ENCODE peak calls at places on chromosomes 3 and 15, in six cellular contexts. Z, Y, P, H, K and V are unnamed samples.

GRCh38 chr3:182914341-182914740 is 66.0 kb downstream of the DCUN1D1 start:
- DNase-seq in Z (no peak), Y (no peak), P (no peak), H (peak; percentile 11), K (no peak), V (no peak)

GRCh38 chr3:177626014-177626413 is 428.7 kb upstream of the TBL1XR1 start:
- DNase-seq in Z (no peak), Y (no peak), P (no peak), H (no peak), K (no peak), V (no peak)

GRCh38 chr3:177597325-177598109 is 400.2 kb upstream of the TBL1XR1 start:
- DNase-seq in Z (no peak), Y (no peak), P (no peak), H (no peak), K (no peak), V (peak; percentile 22)

GRCh38 chr3:57582470-57583168 is 14.5 kb downstream of the ARF4 start:
- DNase-seq in Z (no peak), Y (no peak), P (peak; percentile 24), H (no peak), K (no peak), V (peak; percentile 10)

GRCh38 chr3:118501152-118501551 is 533.5 kb downstream of the IGSF11 start:
- DNase-seq in Z (no peak), Y (peak; percentile 28), P (peak; percentile 21), H (no peak), K (peak; percentile 52), V (peak; percentile 58)

GRCh38 chr15:96889734-96890480 is 559.4 kb downstream of the NR2F2 start:
- DNase-seq in Z (no peak), Y (no peak), P (no peak), H (no peak), K (no peak), V (no peak)

GRCh38 chr3:116135462-116135861 is 309.8 kb downstream of the LSAMP start:
- DNase-seq in Z (no peak), Y (no peak), P (no peak), H (no peak), K (no peak), V (peak; percentile 36)

GRCh38 chr15:67781907-67782559 is 43.3 kb upstream of the SKOR1 start:
- DNase-seq in Z (no peak), Y (no peak), P (no peak), H (no peak), K (no peak), V (no peak)

GRCh38 chr3:157134620-157135191 is 25.2 kb downstream of the CCNL1 start:
- DNase-seq in Z (no peak), Y (peak; percentile 90), P (no peak), H (no peak), K (no peak), V (no peak)

GRCh38 chr15:61750271-61751084 is 309.8 kb downstream of the VPS13C start:
- DNase-seq in Z (no peak), Y (no peak), P (no peak), H (no peak), K (no peak), V (peak; percentile 27)

GRCh38 chr3:192128060-192128459 is 599.3 kb downstream of the FGF12 start:
- DNase-seq in Z (no peak), Y (no peak), P (no peak), H (peak; percentile 7), K (no peak), V (no peak)

GRCh38 chr15:72758195-72758594 is 25.4 kb downstream of the ADPGK start:
- DNase-seq in Z (no peak), Y (no peak), P (no peak), H (no peak), K (no peak), V (no peak)

GRCh38 chr15:67906382-67906781 is 66.5 kb upstream of the RNU6-1 start:
- DNase-seq in Z (no peak), Y (peak; percentile 41), P (no peak), H (no peak), K (no peak), V (no peak)

DNA sequence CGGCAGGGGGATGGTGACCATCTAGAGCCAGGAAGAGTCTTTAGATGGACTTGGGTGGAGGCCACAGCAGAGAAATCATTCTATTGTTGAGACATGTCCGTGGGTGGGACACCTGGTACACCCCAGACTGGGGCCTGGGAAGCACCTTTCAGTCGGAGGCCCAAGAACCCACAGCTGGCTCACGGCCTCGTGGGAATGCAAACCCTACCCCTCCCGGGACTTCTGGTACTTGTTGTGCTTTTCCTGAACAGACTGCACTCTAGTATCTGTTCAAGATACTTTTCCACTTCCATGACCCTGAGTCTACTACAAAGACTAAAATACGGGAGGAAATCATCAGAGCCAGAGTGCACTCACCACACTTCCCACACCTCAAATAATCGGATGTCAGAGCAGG is 60.7 kb downstream of the BDH1 start:
- DNase-seq in Z (no peak), Y (no peak), P (no peak), H (peak; percentile 27), K (no peak), V (no peak)
- TF ChIP-seq JUND in Z (no peak), Y (no peak), P (no peak), H (no peak), K (no peak), V (no peak)

DNA sequence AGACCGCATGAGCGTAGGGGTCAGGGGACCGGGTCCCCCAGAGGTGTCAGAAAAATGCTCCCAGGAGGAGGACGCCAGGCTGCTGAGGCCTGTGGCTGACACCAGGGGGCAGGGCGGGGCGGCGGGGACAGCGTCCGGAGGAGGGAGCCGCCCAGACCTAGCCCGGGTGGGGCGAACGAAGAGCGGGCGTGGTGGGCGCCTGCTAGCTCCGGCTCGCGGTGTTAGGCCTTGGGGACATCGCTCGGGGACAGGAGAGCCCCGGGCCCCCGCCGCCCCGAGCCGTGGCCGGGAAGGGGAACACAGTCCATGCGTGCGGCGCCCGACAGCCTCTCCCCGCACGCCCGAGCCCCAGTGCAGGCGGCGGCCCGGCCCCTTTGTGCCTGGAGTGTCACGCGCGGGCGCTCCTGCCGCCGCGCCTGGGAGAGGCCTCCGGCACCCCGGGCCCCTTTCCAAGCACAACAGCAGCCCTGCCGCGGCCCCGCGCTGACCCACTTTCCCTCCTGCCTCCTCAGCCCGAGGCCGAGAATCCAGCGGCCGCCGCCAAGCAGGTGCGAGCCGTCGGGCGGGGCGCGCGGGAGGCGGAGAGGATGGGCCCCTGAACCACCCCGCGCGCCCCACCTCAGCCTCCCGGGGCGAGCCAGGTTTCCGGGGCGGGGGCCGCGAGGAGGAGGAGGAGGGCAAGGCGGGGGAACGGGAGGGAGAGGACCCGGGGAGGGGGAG is 111.0 kb upstream of the KLF13 start:
- DNase-seq in Z (peak; percentile 87), Y (peak; percentile 54), P (no peak), H (no peak), K (peak; percentile 91), V (peak; percentile 94)
- TF ChIP-seq POLR2AphosphoS5 in Z (no peak), Y (no peak), P (peak; percentile 62), H (peak; percentile 18), K (no peak), V (no peak)

GRCh38 chr3:46188708-46189107 is 19.4 kb downstream of the CCR1 start:
- DNase-seq in Z (no peak), Y (no peak), P (no peak), H (no peak), K (no peak), V (no peak)

GRCh38 chr3:46187876-46188275 is 20.2 kb downstream of the CCR1 start:
- DNase-seq in Z (no peak), Y (no peak), P (peak; percentile 7), H (no peak), K (no peak), V (no peak)

GRCh38 chr3:46186856-46187700 is 21.0 kb downstream of the CCR1 start:
- DNase-seq in Z (no peak), Y (no peak), P (no peak), H (peak; percentile 87), K (no peak), V (no peak)

GRCh38 chr3:46184469-46184868 is 23.6 kb downstream of the CCR1 start:
- DNase-seq in Z (no peak), Y (no peak), P (peak; percentile 23), H (no peak), K (no peak), V (no peak)

GRCh38 chr3:46183330-46183729 is 24.8 kb downstream of the CCR1 start:
- DNase-seq in Z (no peak), Y (no peak), P (no peak), H (no peak), K (no peak), V (no peak)
- TF ChIP-seq JUND in Z (no peak), Y (no peak), P (no peak), H (no peak), K (no peak), V (no peak)

DNA sequence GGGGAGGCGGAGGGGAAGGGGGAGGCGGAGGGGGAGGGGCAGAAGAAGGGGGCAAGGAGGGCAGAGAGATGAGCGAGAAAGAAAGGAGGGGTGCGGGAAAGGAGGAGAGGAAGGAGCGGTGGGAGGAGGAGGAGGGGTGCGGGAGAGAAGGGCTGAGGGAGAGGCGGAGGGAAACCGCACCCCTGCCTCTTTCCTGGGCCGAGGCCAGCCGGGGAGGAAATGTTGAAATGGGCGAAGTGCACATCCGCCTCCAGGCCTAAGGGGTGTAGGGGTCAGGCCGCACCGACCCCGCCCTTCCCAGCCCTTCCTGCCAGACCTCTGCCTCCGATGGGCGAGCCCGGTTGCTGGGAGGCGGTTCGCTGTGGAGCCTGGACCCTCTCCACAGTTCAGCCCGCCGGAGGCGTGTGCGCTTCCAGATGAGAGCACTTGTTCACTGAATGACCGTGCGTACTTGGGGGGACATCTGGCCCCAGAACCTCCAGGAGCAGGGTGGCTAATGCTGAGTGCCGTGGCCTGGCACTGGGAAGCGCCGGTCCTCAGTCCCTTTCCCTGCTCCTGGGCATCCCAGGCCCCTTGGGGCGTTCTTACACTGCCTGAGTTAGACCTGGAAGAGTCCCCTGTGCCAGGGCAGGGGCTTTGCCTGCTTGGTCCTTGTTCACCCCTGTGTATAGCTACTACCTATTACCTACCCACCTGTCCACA is 110.3 kb upstream of the KLF13 start:
- DNase-seq in Z (peak; percentile 43), Y (peak; percentile 83), P (no peak), H (no peak), K (peak; percentile 67), V (peak; percentile 88)
- TF ChIP-seq POLR2AphosphoS5 in Z (no peak), Y (peak; percentile 61), P (peak; percentile 57), H (no peak), K (no peak), V (no peak)

GRCh38 chr15:80979538-80980200 is 9.9 kb downstream of the MESD start:
- DNase-seq in Z (no peak), Y (no peak), P (no peak), H (no peak), K (no peak), V (no peak)

GRCh38 chr15:80982839-80983238 is 6.8 kb downstream of the MESD start:
- DNase-seq in Z (no peak), Y (no peak), P (no peak), H (no peak), K (no peak), V (no peak)

GRCh38 chr15:80978685-80979084 is 10.9 kb downstream of the MESD start:
- DNase-seq in Z (peak; percentile 44), Y (no peak), P (no peak), H (no peak), K (no peak), V (no peak)

GRCh38 chr15:80984856-80985255 is 4.8 kb downstream of the MESD start:
- DNase-seq in Z (no peak), Y (no peak), P (no peak), H (no peak), K (no peak), V (no peak)

GRCh38 chr15:80982205-80982604 is 7.4 kb downstream of the MESD start:
- DNase-seq in Z (peak; percentile 31), Y (no peak), P (no peak), H (no peak), K (no peak), V (no peak)
- TF ChIP-seq JUND in Z (no peak), Y (no peak), P (no peak), H (no peak), K (no peak), V (no peak)